ENCODE peak calls at places on chromosomes 6 and 20, in five cellular contexts. S is body of pancreas, J is keratinocyte, K is fibroblast of pulmonary artery, A is astrocyte. O is an unnamed sample.

GRCh38 chr6:58073263-58073662 is 755.8 kb downstream of the PRIM2 start:
- DNase-seq in J (no peak), A (no peak), K (no peak), S (no peak), O (no peak)

GRCh38 chr6:44049989-44050871 is 77.0 kb downstream of the MRPL14 start:
- DNase-seq in J (no peak), K (peak; percentile 17), A (peak; percentile 77), S (no peak), O (no peak)

GRCh38 chr6:138349891-138350290 is 27.8 kb upstream of the SMIM28 start:
- DNase-seq in A (peak; percentile 41), J (no peak), S (no peak), K (peak; percentile 9), O (no peak)

GRCh38 chr20:35773154-35773751 is 1.4 kb downstream of the PHF20 start:
- DNase-seq in J (no peak), K (peak; percentile 56), S (no peak), A (peak; percentile 33), O (no peak)

GRCh38 chr20:41623625-41624024 is 5.4 kb upstream of the CHD6 start:
- DNase-seq in J (no peak), K (no peak), A (no peak), S (no peak), O (no peak)

GRCh38 chr6:90461367-90461766 is 125.5 kb downstream of the MAP3K7 start:
- DNase-seq in A (no peak), J (no peak), K (no peak), S (no peak), O (no peak)

GRCh38 chr6:167947716-167948115 is 49.8 kb upstream of the KIF25 start:
- DNase-seq in S (no peak), J (no peak), A (no peak), K (no peak), O (no peak)

GRCh38 chr20:22795897-22796296 is 211.5 kb upstream of the FOXA2 start:
- DNase-seq in S (peak; percentile 37), K (peak; percentile 100), J (peak; percentile 54), A (peak; percentile 91), O (no peak)

GRCh38 chr6:80366721-80367120 is 260.2 kb downstream of the BCKDHB start:
- DNase-seq in A (peak; percentile 82), J (no peak), K (peak; percentile 81), S (peak; percentile 14), O (no peak)

GRCh38 chr6:22401206-22401605 is 104.4 kb upstream of the PRL start:
- DNase-seq in J (no peak), A (peak; percentile 23), K (no peak), S (no peak), O (no peak)

GRCh38 chr6:127207591-127208120 is 59.0 kb upstream of the RNF146 start:
- DNase-seq in A (peak; percentile 62), S (no peak), J (no peak), K (peak; percentile 58), O (no peak)

GRCh38 chr6:131460603-131460995 is 112.4 kb upstream of the ARG1 start:
- DNase-seq in S (no peak), A (peak; percentile 11), K (no peak), J (no peak), O (no peak)

GRCh38 chr20:50048420-50049166 is 64.4 kb downstream of the UBE2V1 start:
- DNase-seq in K (no peak), A (peak; percentile 40), S (no peak), J (no peak), O (no peak)

GRCh38 chr6:18503187-18503586 is 116.0 kb downstream of the RNF144B start:
- DNase-seq in A (no peak), K (no peak), J (no peak), S (no peak), O (no peak)
- H3K4me3 ChIP-seq in A (no peak overlapping the region), K (no peak overlapping the region), J (no peak overlapping the region), S (no peak overlapping the region), O (no peak overlapping the region)

GRCh38 chr6:114343782-114344144 is 940 bp upstream of the HS3ST5 start:
- DNase-seq in J (no peak), A (no peak), K (no peak), S (no peak), O (no peak)

GRCh38 chr6:114339706-114340105 is 3.1 kb downstream of the HS3ST5 start:
- DNase-seq in A (peak; percentile 34), K (peak; percentile 7), S (no peak), J (no peak), O (no peak)

GRCh38 chr6:114342826-114343781 is at the start of gene HS3ST5:
- DNase-seq in J (no peak), K (peak; percentile 8), S (peak; percentile 32), A (peak; percentile 10), O (no peak)

GRCh38 chr6:114344216-114344970 is 1.6 kb upstream of the HS3ST5 start:
- DNase-seq in A (no peak), S (no peak), K (no peak), J (no peak), O (no peak)

DNA sequence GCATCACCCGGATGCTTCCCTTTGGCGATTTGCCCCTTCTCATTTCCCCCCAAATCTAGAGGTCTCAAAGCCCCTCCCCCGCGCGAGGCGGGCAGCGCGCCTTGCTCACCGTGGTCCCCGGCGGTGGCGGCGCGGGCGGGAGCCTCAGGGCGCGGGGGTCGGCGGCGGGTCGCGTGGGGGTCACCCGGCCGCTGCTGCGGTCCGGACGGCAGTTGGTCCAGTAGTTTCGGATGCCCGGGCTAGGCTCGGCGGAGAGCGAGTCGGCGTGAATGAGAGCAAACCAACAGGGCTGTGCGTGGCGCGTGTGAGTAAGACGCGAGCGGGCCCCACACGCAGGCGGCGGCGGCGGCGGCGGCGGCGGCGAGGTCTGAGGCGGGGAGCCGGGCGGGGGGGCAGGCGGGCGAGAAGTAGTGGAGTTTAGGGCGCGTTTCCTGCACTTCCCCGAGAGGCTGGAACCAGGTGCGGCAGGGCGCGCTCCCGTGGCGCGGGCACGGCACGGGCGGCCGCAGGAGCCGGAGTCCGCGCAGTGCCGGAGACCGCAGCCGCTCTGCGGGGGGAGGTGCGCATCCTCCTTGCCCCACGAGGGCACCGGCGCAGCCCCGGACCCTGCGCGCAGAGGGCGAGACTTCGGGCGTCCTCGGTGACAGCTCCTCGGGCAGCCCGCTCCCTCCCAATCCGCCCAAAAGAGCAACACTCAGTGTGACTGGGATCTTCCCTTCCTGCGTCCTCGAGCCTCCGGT is 567 bp downstream of the HS3ST5 start:
- DNase-seq in J (no peak), S (peak; percentile 12), A (no peak), K (no peak), O (no peak)
- H3K4me3 ChIP-seq in J (peak overlapping the region; percentile 31), S (peak overlapping the region; percentile 41), A (peak overlapping the region; percentile 59), K (peak overlapping the region; percentile 35), O (peak overlapping the region; percentile 30)

GRCh38 chr6:163835772-163836171 is 421.3 kb downstream of the QKI start:
- DNase-seq in S (no peak), J (no peak), A (no peak), K (no peak), O (no peak)

GRCh38 chr6:163836916-163837660 is 422.6 kb downstream of the QKI start:
- DNase-seq in S (no peak), A (no peak), J (no peak), K (no peak), O (no peak)

GRCh38 chr6:163834226-163834970 is 419.9 kb downstream of the QKI start:
- DNase-seq in J (no peak), S (no peak), K (no peak), A (no peak), O (no peak)

GRCh38 chr6:163839296-163839695 is 424.8 kb downstream of the QKI start:
- DNase-seq in K (no peak), S (no peak), A (no peak), J (no peak), O (no peak)

GRCh38 chr6:163837681-163838431 is 423.3 kb downstream of the QKI start:
- DNase-seq in A (peak; percentile 47), K (no peak), S (no peak), J (no peak), O (no peak)
- H3K4me3 ChIP-seq in A (peak overlapping the region; percentile 12), K (no peak overlapping the region), S (no peak overlapping the region), J (no peak overlapping the region), O (no peak overlapping the region)

GRCh38 chr6:28215425-28215824 is 9.7 kb upstream of the ZSCAN9 start:
- DNase-seq in K (peak; percentile 42), S (no peak), A (no peak), J (no peak), O (no peak)

GRCh38 chr6:28209753-28210535 is 15.1 kb upstream of the ZSCAN9 start:
- DNase-seq in S (no peak), K (no peak), A (no peak), J (no peak), O (no peak)

GRCh38 chr6:28213213-28213523 is 11.9 kb upstream of the ZSCAN9 start:
- DNase-seq in K (no peak), A (no peak), J (no peak), S (no peak), O (no peak)

GRCh38 chr6:28212510-28213212 is 12.4 kb upstream of the ZSCAN9 start:
- DNase-seq in J (peak; percentile 97), S (peak; percentile 64), A (peak; percentile 76), K (peak; percentile 75), O (peak; percentile 79)

GRCh38 chr6:28211840-28212509 is 13.1 kb upstream of the ZSCAN9 start:
- DNase-seq in S (no peak), J (no peak), K (no peak), A (no peak), O (no peak)
- H3K4me3 ChIP-seq in S (no peak overlapping the region), J (peak overlapping the region; percentile 48), K (peak overlapping the region; percentile 53), A (peak overlapping the region; percentile 82), O (peak overlapping the region; percentile 64)

GRCh38 chr6:142926177-142926493 is 18.8 kb downstream of the HIVEP2 start:
- DNase-seq in K (no peak), J (no peak), S (no peak), A (no peak), O (no peak)
- H3K4me3 ChIP-seq in K (peak overlapping the region; percentile 39), J (peak overlapping the region; percentile 45), S (peak overlapping the region; percentile 43), A (peak overlapping the region; percentile 71), O (no peak overlapping the region)

DNA sequence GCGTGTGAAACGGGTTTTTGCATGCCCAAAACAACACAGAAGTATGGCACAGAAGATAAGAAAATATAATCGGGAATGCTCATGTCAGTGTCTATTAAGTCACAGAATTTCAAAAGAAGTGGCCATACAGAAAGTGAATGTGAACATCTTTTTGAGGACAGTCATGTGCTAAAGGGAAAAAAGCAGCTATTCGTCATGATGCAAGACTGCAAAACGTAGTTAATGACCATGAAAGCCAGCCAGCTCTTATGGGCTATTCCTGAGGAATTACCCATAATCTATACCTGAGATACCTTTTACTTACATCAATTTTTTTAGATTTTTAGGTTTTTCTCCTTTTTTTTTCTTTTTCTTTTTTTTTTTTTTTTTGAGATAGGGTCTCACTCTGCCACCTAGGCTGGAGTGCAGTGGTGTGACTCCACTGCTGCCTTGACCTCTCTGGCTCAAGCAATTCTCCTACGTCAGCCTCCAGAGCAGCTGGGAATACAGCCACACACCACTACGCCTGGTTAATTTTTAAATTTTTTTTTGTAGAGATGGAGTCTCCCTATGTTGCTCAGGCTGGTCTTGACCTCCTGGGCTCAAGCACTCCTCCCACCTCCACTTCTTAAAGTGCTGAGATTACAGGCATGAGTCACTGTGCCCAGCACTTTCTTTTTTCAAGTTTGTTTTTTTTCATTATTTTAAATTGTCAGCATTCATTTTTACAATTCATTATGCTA is 18.1 kb upstream of the ZBP1 start:
- DNase-seq in K (peak; percentile 22), A (peak; percentile 41), J (no peak), S (no peak), O (no peak)
- H3K4me3 ChIP-seq in K (no peak overlapping the region), A (no peak overlapping the region), J (no peak overlapping the region), S (no peak overlapping the region), O (no peak overlapping the region)

GRCh38 chr6:34223381-34223963 is 13.2 kb upstream of the HMGA1 start:
- DNase-seq in S (peak; percentile 32), K (no peak), A (no peak), J (no peak), O (no peak)
- H3K4me3 ChIP-seq in S (no peak overlapping the region), K (peak overlapping the region; percentile 36), A (peak overlapping the region; percentile 44), J (peak overlapping the region; percentile 25), O (no peak overlapping the region)

GRCh38 chr6:16216501-16217155 is 21.8 kb upstream of the GMPR start:
- DNase-seq in S (no peak), A (peak; percentile 51), J (no peak), K (peak; percentile 48), O (no peak)
- H3K4me3 ChIP-seq in S (no peak overlapping the region), A (no peak overlapping the region), J (no peak overlapping the region), K (no peak overlapping the region), O (no peak overlapping the region)